ENCODE peak calls at places on chromosomes 12 and 14, in five cellular contexts. One of them, this sample, is unnamed. For H3K36me3, the result is how much of the 10 kb centered on the place peaks cover.

GRCh38 chr14:37655418-37655817 is 60.0 kb downstream of the TTC6 start:
- DNase-seq in lower lobe of right lung: no peak
- DNase-seq in mammary epithelial cell: peak
- DNase-seq in ovary: no peak
- DNase-seq in heart left ventricle: no peak
- DNase-seq in this sample: no peak

GRCh38 chr12:95960241-95960640 is 17.1 kb downstream of the AMDHD1 start:
- DNase-seq in heart left ventricle: no peak
- DNase-seq in lower lobe of right lung: no peak
- DNase-seq in ovary: no peak
- DNase-seq in mammary epithelial cell: no peak
- DNase-seq in this sample: no peak

GRCh38 chr14:99271951-99272668 is at the start of gene BCL11B:
- DNase-seq in heart left ventricle: peak
- DNase-seq in mammary epithelial cell: peak
- DNase-seq in lower lobe of right lung: peak
- DNase-seq in ovary: peak
- DNase-seq in this sample: no peak

GRCh38 chr14:54622189-54622958 is 55.4 kb downstream of the SAMD4A start:
- DNase-seq in heart left ventricle: no peak
- DNase-seq in lower lobe of right lung: no peak
- DNase-seq in mammary epithelial cell: no peak
- DNase-seq in ovary: no peak
- DNase-seq in this sample: no peak

GRCh38 chr12:27493260-27493935 is 30.6 kb upstream of the PPFIBP1 start:
- DNase-seq in lower lobe of right lung: no peak
- DNase-seq in ovary: no peak
- DNase-seq in mammary epithelial cell: peak
- DNase-seq in heart left ventricle: no peak
- DNase-seq in this sample: no peak

GRCh38 chr14:101102875-101103274 is 199.4 kb upstream of the RTL1 start:
- DNase-seq in ovary: peak
- DNase-seq in mammary epithelial cell: no peak
- DNase-seq in lower lobe of right lung: no peak
- DNase-seq in heart left ventricle: no peak
- DNase-seq in this sample: no peak

GRCh38 chr12:56198836-56199235 is 9.6 kb upstream of the SMARCC2 start:
- DNase-seq in heart left ventricle: no peak
- DNase-seq in ovary: no peak
- DNase-seq in mammary epithelial cell: no peak
- DNase-seq in lower lobe of right lung: no peak
- DNase-seq in this sample: no peak

GRCh38 chr12:42855362-42855950 is 265.9 kb upstream of the PRICKLE1 start:
- DNase-seq in mammary epithelial cell: no peak
- DNase-seq in heart left ventricle: no peak
- DNase-seq in lower lobe of right lung: no peak
- DNase-seq in ovary: no peak
- DNase-seq in this sample: no peak

GRCh38 chr12:12718853-12719252 is 1.7 kb downstream of the CDKN1B start:
- DNase-seq in lower lobe of right lung: no peak
- DNase-seq in mammary epithelial cell: peak
- DNase-seq in ovary: no peak
- DNase-seq in heart left ventricle: no peak
- DNase-seq in this sample: no peak

GRCh38 chr12:3727877-3728632 is 24.9 kb downstream of the CRACR2A start:
- DNase-seq in mammary epithelial cell: no peak
- DNase-seq in lower lobe of right lung: no peak
- DNase-seq in heart left ventricle: no peak
- DNase-seq in ovary: no peak
- DNase-seq in this sample: no peak

GRCh38 chr14:100292301-100292775 is 13.9 kb downstream of the SLC25A29 start:
- DNase-seq in heart left ventricle: no peak
- DNase-seq in lower lobe of right lung: no peak
- DNase-seq in mammary epithelial cell: no peak
- DNase-seq in ovary: peak
- DNase-seq in this sample: no peak

GRCh38 chr14:23727566-23728335 is 91.6 kb downstream of the DHRS2 start:
- DNase-seq in mammary epithelial cell: peak
- DNase-seq in heart left ventricle: no peak
- DNase-seq in lower lobe of right lung: no peak
- DNase-seq in ovary: no peak
- DNase-seq in this sample: no peak

GRCh38 chr12:112419269-112420133 is 754 bp downstream of the PTPN11 start:
- DNase-seq in heart left ventricle: peak
- DNase-seq in lower lobe of right lung: peak
- DNase-seq in ovary: peak
- DNase-seq in mammary epithelial cell: peak
- DNase-seq in this sample: peak

GRCh38 chr12:132342322-132342721 is 12.9 kb upstream of the GALNT9 start:
- DNase-seq in lower lobe of right lung: no peak
- DNase-seq in ovary: no peak
- DNase-seq in heart left ventricle: no peak
- DNase-seq in mammary epithelial cell: no peak
- DNase-seq in this sample: no peak

GRCh38 chr12:6934110-6934509 is 6.4 kb downstream of the ATN1 start:
- DNase-seq in ovary: no peak
- DNase-seq in mammary epithelial cell: no peak
- DNase-seq in heart left ventricle: peak
- DNase-seq in lower lobe of right lung: no peak
- DNase-seq in this sample: no peak

GRCh38 chr14:50943943-50944646 is at the start of gene PYGL:
- DNase-seq in ovary: peak
- DNase-seq in heart left ventricle: peak
- DNase-seq in mammary epithelial cell: peak
- DNase-seq in lower lobe of right lung: peak
- DNase-seq in this sample: peak

GRCh38 chr14:55223364-55223763 is 32.0 kb upstream of the DLGAP5 start:
- DNase-seq in lower lobe of right lung: no peak
- DNase-seq in mammary epithelial cell: no peak
- DNase-seq in ovary: no peak
- DNase-seq in heart left ventricle: no peak
- DNase-seq in this sample: no peak

GRCh38 chr12:115020091-115020490 is 336.1 kb upstream of the TBX3 start:
- DNase-seq in ovary: no peak
- DNase-seq in heart left ventricle: no peak
- DNase-seq in mammary epithelial cell: no peak
- DNase-seq in lower lobe of right lung: no peak
- DNase-seq in this sample: no peak
- H3K36me3 ChIP-seq in ovary: under half
- H3K36me3 ChIP-seq in heart left ventricle: under half
- H3K36me3 ChIP-seq in mammary epithelial cell: under half
- H3K36me3 ChIP-seq in lower lobe of right lung: under half
- H3K36me3 ChIP-seq in this sample: under half

GRCh38 chr12:110615171-110615570 is 1.2 kb downstream of the TCTN1 start:
- DNase-seq in ovary: no peak
- DNase-seq in lower lobe of right lung: no peak
- DNase-seq in mammary epithelial cell: no peak
- DNase-seq in heart left ventricle: no peak
- DNase-seq in this sample: no peak

GRCh38 chr12:110613771-110614684 is at the start of gene TCTN1:
- DNase-seq in ovary: peak
- DNase-seq in heart left ventricle: peak
- DNase-seq in mammary epithelial cell: peak
- DNase-seq in lower lobe of right lung: peak
- DNase-seq in this sample: peak

GRCh38 chr12:110622582-110622981 is 8.7 kb downstream of the TCTN1 start:
- DNase-seq in lower lobe of right lung: no peak
- DNase-seq in ovary: no peak
- DNase-seq in mammary epithelial cell: no peak
- DNase-seq in heart left ventricle: no peak
- DNase-seq in this sample: no peak

GRCh38 chr12:110616471-110617115 is 2.7 kb downstream of the TCTN1 start:
- DNase-seq in lower lobe of right lung: no peak
- DNase-seq in ovary: no peak
- DNase-seq in mammary epithelial cell: no peak
- DNase-seq in heart left ventricle: no peak
- DNase-seq in this sample: no peak

DNA sequence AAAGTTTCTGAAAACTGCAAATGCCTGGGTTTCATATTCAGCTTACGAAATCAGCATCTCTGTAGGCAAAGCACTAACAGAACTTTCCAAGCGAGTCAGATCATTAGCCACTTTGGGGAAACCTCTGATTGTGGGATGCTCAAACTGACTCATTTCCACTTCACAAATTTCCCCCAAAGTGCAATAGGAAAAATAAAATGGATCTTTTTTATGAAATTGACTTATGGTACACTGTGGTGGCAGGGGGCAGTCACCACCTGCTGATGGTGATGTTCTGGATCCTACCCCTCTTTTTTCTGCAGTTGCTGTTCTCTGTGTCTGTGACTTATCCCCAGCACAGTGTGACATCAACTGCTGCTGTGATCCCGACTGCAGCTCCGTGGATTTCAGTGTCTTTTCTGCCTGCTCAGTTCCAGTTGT is 5.6 kb downstream of the TCTN1 start:
- DNase-seq in heart left ventricle: no peak
- DNase-seq in ovary: no peak
- DNase-seq in mammary epithelial cell: peak
- DNase-seq in lower lobe of right lung: no peak
- DNase-seq in this sample: no peak
- TF ChIP-seq CTCF in heart left ventricle: no peak
- TF ChIP-seq CTCF in ovary: no peak
- TF ChIP-seq CTCF in mammary epithelial cell: no peak
- TF ChIP-seq CTCF in lower lobe of right lung: no peak
- TF ChIP-seq CTCF in this sample: no peak

GRCh38 chr12:19447386-19447785 is 8.1 kb downstream of the AEBP2 start:
- DNase-seq in ovary: no peak
- DNase-seq in heart left ventricle: no peak
- DNase-seq in lower lobe of right lung: no peak
- DNase-seq in mammary epithelial cell: no peak
- DNase-seq in this sample: no peak

GRCh38 chr12:19453961-19454360 is 14.7 kb downstream of the AEBP2 start:
- DNase-seq in ovary: no peak
- DNase-seq in heart left ventricle: no peak
- DNase-seq in mammary epithelial cell: no peak
- DNase-seq in lower lobe of right lung: no peak
- DNase-seq in this sample: no peak

GRCh38 chr12:19451196-19451595 is 11.9 kb downstream of the AEBP2 start:
- DNase-seq in heart left ventricle: no peak
- DNase-seq in mammary epithelial cell: no peak
- DNase-seq in lower lobe of right lung: no peak
- DNase-seq in ovary: no peak
- DNase-seq in this sample: no peak

GRCh38 chr12:19450362-19450761 is 11.1 kb downstream of the AEBP2 start:
- DNase-seq in ovary: no peak
- DNase-seq in lower lobe of right lung: no peak
- DNase-seq in heart left ventricle: no peak
- DNase-seq in mammary epithelial cell: no peak
- DNase-seq in this sample: no peak

GRCh38 chr12:19449814-19450213 is 10.5 kb downstream of the AEBP2 start:
- DNase-seq in heart left ventricle: no peak
- DNase-seq in lower lobe of right lung: no peak
- DNase-seq in ovary: no peak
- DNase-seq in mammary epithelial cell: no peak
- DNase-seq in this sample: no peak
- H3K36me3 ChIP-seq in heart left ventricle: under half
- H3K36me3 ChIP-seq in lower lobe of right lung: under half
- H3K36me3 ChIP-seq in ovary: under half
- H3K36me3 ChIP-seq in mammary epithelial cell: under half
- H3K36me3 ChIP-seq in this sample: under half

GRCh38 chr14:103333754-103334643 is at the start of gene EIF5:
- DNase-seq in lower lobe of right lung: peak
- DNase-seq in ovary: peak
- DNase-seq in heart left ventricle: peak
- DNase-seq in mammary epithelial cell: peak
- DNase-seq in this sample: peak
- TF ChIP-seq CTCF in lower lobe of right lung: no peak
- TF ChIP-seq CTCF in ovary: peak
- TF ChIP-seq CTCF in heart left ventricle: peak
- TF ChIP-seq CTCF in mammary epithelial cell: peak
- TF ChIP-seq CTCF in this sample: no peak

GRCh38 chr12:78146365-78146772 is 315.7 kb downstream of the NAV3 start:
- DNase-seq in lower lobe of right lung: no peak
- DNase-seq in heart left ventricle: no peak
- DNase-seq in ovary: no peak
- DNase-seq in mammary epithelial cell: peak
- DNase-seq in this sample: no peak

GRCh38 chr12:78149459-78149858 is 318.8 kb downstream of the NAV3 start:
- DNase-seq in heart left ventricle: no peak
- DNase-seq in lower lobe of right lung: no peak
- DNase-seq in ovary: no peak
- DNase-seq in mammary epithelial cell: no peak
- DNase-seq in this sample: no peak

GRCh38 chr12:78143717-78144116 is 313.0 kb downstream of the NAV3 start:
- DNase-seq in ovary: no peak
- DNase-seq in mammary epithelial cell: no peak
- DNase-seq in lower lobe of right lung: no peak
- DNase-seq in heart left ventricle: no peak
- DNase-seq in this sample: no peak
- H3K36me3 ChIP-seq in ovary: under half
- H3K36me3 ChIP-seq in mammary epithelial cell: under half
- H3K36me3 ChIP-seq in lower lobe of right lung: under half
- H3K36me3 ChIP-seq in heart left ventricle: under half
- H3K36me3 ChIP-seq in this sample: under half

GRCh38 chr12:66154776-66155175 is 15.0 kb downstream of the TMBIM4 start:
- DNase-seq in mammary epithelial cell: peak
- DNase-seq in ovary: no peak
- DNase-seq in heart left ventricle: no peak
- DNase-seq in lower lobe of right lung: no peak
- DNase-seq in this sample: no peak

GRCh38 chr12:66144796-66145754 is 14.5 kb upstream of the LLPH start:
- DNase-seq in lower lobe of right lung: no peak
- DNase-seq in ovary: no peak
- DNase-seq in mammary epithelial cell: peak
- DNase-seq in heart left ventricle: no peak
- DNase-seq in this sample: no peak

GRCh38 chr12:66152732-66153131 is 17.1 kb downstream of the TMBIM4 start:
- DNase-seq in heart left ventricle: no peak
- DNase-seq in ovary: no peak
- DNase-seq in lower lobe of right lung: no peak
- DNase-seq in mammary epithelial cell: no peak
- DNase-seq in this sample: no peak

GRCh38 chr12:66143868-66144267 is 13.3 kb upstream of the LLPH start:
- DNase-seq in heart left ventricle: no peak
- DNase-seq in ovary: no peak
- DNase-seq in mammary epithelial cell: no peak
- DNase-seq in lower lobe of right lung: no peak
- DNase-seq in this sample: no peak

DNA sequence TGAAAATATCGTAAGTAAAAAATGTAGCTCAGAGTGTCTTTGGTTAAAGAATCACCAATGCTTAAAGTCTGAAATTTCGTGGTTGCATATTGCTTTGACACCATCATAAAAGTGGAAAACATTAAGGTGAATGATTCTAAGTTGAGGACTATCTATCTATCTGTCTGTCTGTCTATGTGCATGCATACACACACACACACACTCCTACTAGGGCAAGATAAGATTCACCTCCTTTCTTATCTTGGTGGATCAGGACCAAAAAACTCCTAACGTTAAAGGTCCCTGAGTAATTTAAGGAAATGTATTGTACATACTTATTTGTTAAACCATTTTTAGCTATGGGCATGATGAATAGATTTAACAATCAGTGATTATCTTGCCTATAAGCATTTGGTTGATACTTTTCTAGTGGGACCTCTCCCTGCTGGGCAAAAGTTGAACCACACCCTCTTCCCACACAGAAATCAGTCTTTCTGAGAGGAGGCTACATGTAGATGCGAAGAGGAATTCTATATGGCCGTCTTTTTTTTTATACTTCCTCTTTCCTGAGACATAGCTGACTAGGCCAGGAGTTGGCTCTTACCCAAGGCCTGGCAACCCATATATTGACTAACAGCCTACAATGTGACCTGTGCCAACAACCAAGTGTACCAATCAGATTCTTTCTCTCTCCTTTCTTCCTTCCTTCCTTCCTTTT is 19.3 kb upstream of the LLPH start:
- DNase-seq in ovary: no peak
- DNase-seq in heart left ventricle: peak
- DNase-seq in mammary epithelial cell: no peak
- DNase-seq in lower lobe of right lung: peak
- DNase-seq in this sample: no peak
- TF ChIP-seq CTCF in ovary: no peak
- TF ChIP-seq CTCF in heart left ventricle: no peak
- TF ChIP-seq CTCF in mammary epithelial cell: no peak
- TF ChIP-seq CTCF in lower lobe of right lung: peak
- TF ChIP-seq CTCF in this sample: no peak

This sample was measured in RWPE2.